ENCODE peak calls at places on chromosome 12, in seven cellular contexts. N is HCT116; X is CD8-positive, alpha-beta T cell; Y is IMR-90; J is heart left ventricle; I is esophagus muscularis mucosa; B is HepG2. G is an unnamed sample.

GRCh38 chr12:122116707-122117535 is 38.4 kb downstream of the MLXIP start:
- DNase-seq in N (no peak), X (no peak), Y (no peak), J (no peak), I (no peak), B (no peak), G (no peak)

GRCh38 chr12:102300824-102301461 is 103.3 kb upstream of the PMCH start:
- DNase-seq in N (peak), X (no peak), Y (peak), J (no peak), I (no peak), B (peak), G (peak)

GRCh38 chr12:32069731-32070130 is 36.9 kb upstream of the BICD1 start:
- DNase-seq in N (no peak), X (no peak), Y (no peak), J (no peak), I (no peak), B (no peak), G (no peak)

GRCh38 chr12:25752910-25753309 is 199.8 kb upstream of the LMNTD1 start:
- DNase-seq in N (no peak), X (no peak), Y (no peak), J (no peak), I (no peak), B (no peak), G (no peak)

GRCh38 chr12:65937181-65937641 is 112.9 kb downstream of the HMGA2 start:
- DNase-seq in N (peak), X (no peak), Y (peak), J (no peak), I (no peak), B (peak), G (no peak)

GRCh38 chr12:82415402-82415801 is 57.1 kb downstream of the METTL25 start:
- DNase-seq in N (no peak), X (no peak), Y (peak), J (no peak), I (no peak), B (no peak), G (peak)

GRCh38 chr12:34406228-34406995 is 384.1 kb downstream of the ALG10 start:
- DNase-seq in N (no peak), X (no peak), Y (no peak), J (peak), I (peak), B (no peak), G (no peak)

GRCh38 chr12:26056335-26056734 is 68.5 kb downstream of the BHLHE41 start:
- DNase-seq in N (peak), X (no peak), Y (peak), J (no peak), I (no peak), B (no peak), G (peak)

GRCh38 chr12:130097342-130097741 is 64.9 kb upstream of the FZD10 start:
- DNase-seq in N (no peak), X (no peak), Y (no peak), J (no peak), I (no peak), B (no peak), G (no peak)

GRCh38 chr12:67441736-67442346 is 172.7 kb downstream of the CAND1 start:
- DNase-seq in N (peak), X (peak), Y (peak), J (peak), I (peak), B (peak), G (peak)

GRCh38 chr12:28413455-28414109 is 223.3 kb downstream of the CCDC91 start:
- DNase-seq in N (no peak), X (no peak), Y (no peak), J (no peak), I (no peak), B (no peak), G (no peak)

GRCh38 chr12:6426882-6427671 is 17.7 kb upstream of the CD27 start:
- DNase-seq in N (no peak), X (peak), Y (no peak), J (no peak), I (no peak), B (no peak), G (no peak)

GRCh38 chr12:105470601-105471000 is 140.1 kb downstream of the C12orf75 start:
- DNase-seq in N (no peak), X (no peak), Y (no peak), J (no peak), I (no peak), B (no peak), G (no peak)

GRCh38 chr12:123942911-123943648 is 29.6 kb downstream of the CCDC92 start:
- DNase-seq in N (no peak), X (no peak), Y (peak), J (no peak), I (no peak), B (no peak), G (peak)

DNA sequence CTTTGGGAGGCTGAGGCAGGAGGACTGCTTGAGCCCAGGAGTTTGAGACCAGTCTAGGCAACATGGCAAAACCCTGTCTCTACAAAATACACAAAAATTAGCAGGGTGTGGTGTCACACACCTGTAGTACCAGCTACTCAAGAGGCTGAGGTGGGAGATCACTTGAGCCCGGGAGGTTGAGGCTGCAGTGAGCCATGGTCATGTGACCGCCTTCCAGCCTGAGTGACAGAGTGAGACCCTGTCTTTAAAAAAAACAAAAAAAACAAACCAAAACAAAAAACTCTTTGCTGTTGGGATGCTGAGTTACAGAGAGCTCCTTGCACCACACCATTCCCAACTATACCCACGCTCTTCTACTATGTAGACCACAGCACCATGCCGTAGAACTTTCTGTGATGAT is 221.2 kb downstream of the PPM1H start:
- DNase-seq in N (no peak), X (no peak), Y (no peak), J (no peak), I (no peak), B (no peak), G (no peak)
- H3K27ac ChIP-seq in N (no peak), X (no peak), Y (no peak), J (no peak), I (no peak), B (no peak), G (no peak)

GRCh38 chr12:20601668-20602280 is 93.4 kb upstream of the SLCO1C1 start:
- DNase-seq in N (peak), X (no peak), Y (peak), J (no peak), I (no peak), B (peak), G (peak)
- H3K27ac ChIP-seq in N (no peak), X (no peak), Y (no peak), J (peak), I (peak), B (no peak), G (peak)

GRCh38 chr12:113568021-113568420 is 96.3 kb upstream of the LHX5 start:
- DNase-seq in N (no peak), X (no peak), Y (no peak), J (no peak), I (no peak), B (no peak), G (no peak)
- H3K27ac ChIP-seq in N (no peak), X (no peak), Y (no peak), J (no peak), I (no peak), B (no peak), G (no peak)

GRCh38 chr12:11693068-11693467 is 43.6 kb downstream of the ETV6 start:
- DNase-seq in N (no peak), X (no peak), Y (no peak), J (no peak), I (no peak), B (no peak), G (no peak)
- H3K27ac ChIP-seq in N (no peak), X (no peak), Y (no peak), J (no peak), I (peak), B (no peak), G (no peak)

GRCh38 chr12:15779925-15780324 is 9.3 kb downstream of the EPS8 start:
- DNase-seq in N (no peak), X (no peak), Y (no peak), J (no peak), I (no peak), B (no peak), G (no peak)
- H3K27ac ChIP-seq in N (no peak), X (no peak), Y (peak), J (no peak), I (no peak), B (peak), G (peak)